ENCODE peak calls at places on chromosomes 2 and 18, in six cellular contexts. V is A549, W is astrocyte, O is GM23248, G is DND-41, H is HCT116. N is an unnamed sample.

GRCh38 chr2:47271054-47272000 is 116.2 kb upstream of the STPG4 start:
- DNase-seq in G (no peak), W (no peak), V (peak), H (no peak), O (no peak), N (no peak)

GRCh38 chr2:226738821-226739507 is 60.7 kb downstream of the IRS1 start:
- DNase-seq in W (no peak), H (no peak), G (no peak), V (no peak), O (no peak), N (no peak)

GRCh38 chr2:10489842-10490555 is 41.9 kb upstream of the ODC1 start:
- DNase-seq in H (no peak), G (no peak), O (peak), V (no peak), W (no peak), N (no peak)

GRCh38 chr2:111160758-111161157 is 40.0 kb downstream of the BCL2L11 start:
- DNase-seq in G (no peak), V (peak), H (no peak), O (peak), W (peak), N (no peak)

GRCh38 chr2:107584577-107584976 is 242.1 kb upstream of the RGPD4 start:
- DNase-seq in V (no peak), W (peak), H (no peak), G (no peak), O (peak), N (no peak)

GRCh38 chr18:29003194-29003593 is 826.3 kb upstream of the CDH2 start:
- DNase-seq in G (no peak), W (no peak), V (no peak), O (no peak), H (no peak), N (no peak)

GRCh38 chr2:45637440-45637839 is 14.0 kb upstream of the PRKCE start:
- DNase-seq in V (no peak), O (peak), W (peak), H (no peak), G (no peak), N (no peak)

GRCh38 chr2:236862961-236863728 is 222.5 kb upstream of the COPS8 start:
- DNase-seq in O (peak), H (no peak), V (no peak), W (peak), G (no peak), N (peak)

GRCh38 chr2:38602136-38602731 is 494 bp downstream of the HNRNPLL start:
- DNase-seq in O (peak), W (no peak), H (no peak), V (peak), G (peak), N (no peak)

GRCh38 chr2:242075683-242076082 is 206.2 kb downstream of the RTP5 start:
- DNase-seq in G (no peak), H (peak), W (peak), V (peak), O (peak), N (no peak)

GRCh38 chr2:206125914-206126313 is 33.3 kb downstream of the NDUFS1 start:
- DNase-seq in H (no peak), W (no peak), O (no peak), V (no peak), G (no peak), N (no peak)

GRCh38 chr18:45567123-45567522 is 48.2 kb upstream of the SLC14A2 start:
- DNase-seq in W (peak), G (no peak), V (peak), O (peak), H (no peak), N (no peak)

GRCh38 chr18:63617049-63617995 is 26.7 kb downstream of the SERPINB4 start:
- DNase-seq in H (no peak), G (no peak), V (no peak), O (no peak), W (no peak), N (no peak)

GRCh38 chr2:1976725-1977416 is 232.6 kb upstream of the PXDN start:
- DNase-seq in G (no peak), W (no peak), H (no peak), O (peak), V (no peak), N (no peak)

GRCh38 chr18:48893559-48894265 is 57.1 kb downstream of the SMAD7 start:
- DNase-seq in V (no peak), H (no peak), W (no peak), G (no peak), O (no peak), N (no peak)

GRCh38 chr2:174117951-174118930 is 130.1 kb downstream of the OLA1 start:
- DNase-seq in H (peak), V (peak), G (no peak), W (peak), O (peak), N (no peak)

GRCh38 chr2:112883669-112884068 is 27.3 kb upstream of the IL37 start:
- DNase-seq in W (no peak), V (no peak), O (no peak), H (no peak), G (no peak), N (no peak)

GRCh38 chr2:182240862-182241371 is 185.9 kb downstream of the PDE1A start:
- DNase-seq in G (no peak), W (peak), V (peak), O (peak), H (peak), N (no peak)

GRCh38 chr18:25454270-25454659 is 102.3 kb upstream of the ZNF521 start:
- DNase-seq in G (no peak), V (no peak), H (no peak), O (no peak), W (no peak), N (no peak)

GRCh38 chr2:46942143-46942526 is 26.5 kb upstream of the MCFD2 start:
- DNase-seq in W (no peak), G (peak), V (no peak), O (peak), H (no peak), N (no peak)

GRCh38 chr2:22934789-22935188 is 450.2 kb upstream of the KLHL29 start:
- DNase-seq in W (no peak), V (no peak), H (no peak), G (no peak), O (no peak), N (no peak)

GRCh38 chr2:152134488-152135280 is 35.8 kb upstream of the CACNB4 start:
- DNase-seq in W (peak), G (no peak), V (no peak), H (no peak), O (peak), N (no peak)

GRCh38 chr2:65182570-65182969 is 45.1 kb upstream of the ACTR2 start:
- DNase-seq in V (no peak), H (no peak), O (no peak), G (no peak), W (no peak), N (no peak)

GRCh38 chr2:9857814-9858729 is 14.8 kb downstream of the TAF1B start:
- DNase-seq in W (no peak), G (no peak), O (no peak), H (no peak), V (peak), N (no peak)

GRCh38 chr2:201854221-201854801 is 48.0 kb downstream of the CDK15 start:
- DNase-seq in V (no peak), H (no peak), W (peak), G (no peak), O (peak), N (peak)

GRCh38 chr18:12621737-12622306 is 36.1 kb downstream of the SPIRE1 start:
- DNase-seq in H (no peak), V (no peak), W (peak), G (no peak), O (peak), N (no peak)

GRCh38 chr18:24016643-24017042 is 2.1 kb downstream of the TTC39C start:
- DNase-seq in O (peak), V (peak), G (no peak), W (no peak), H (peak), N (no peak)

GRCh38 chr2:45993476-45993991 is 303.7 kb upstream of the EPAS1 start:
- DNase-seq in V (peak), G (peak), W (peak), O (peak), H (peak), N (peak)

GRCh38 chr2:232890896-232891601 is 21.0 kb downstream of the SNORC start:
- DNase-seq in V (no peak), G (no peak), O (peak), H (peak), W (no peak), N (no peak)

GRCh38 chr2:204049635-204050034 is 113.1 kb downstream of the ICOS start:
- DNase-seq in W (no peak), G (no peak), H (no peak), V (no peak), O (no peak), N (no peak)

DNA sequence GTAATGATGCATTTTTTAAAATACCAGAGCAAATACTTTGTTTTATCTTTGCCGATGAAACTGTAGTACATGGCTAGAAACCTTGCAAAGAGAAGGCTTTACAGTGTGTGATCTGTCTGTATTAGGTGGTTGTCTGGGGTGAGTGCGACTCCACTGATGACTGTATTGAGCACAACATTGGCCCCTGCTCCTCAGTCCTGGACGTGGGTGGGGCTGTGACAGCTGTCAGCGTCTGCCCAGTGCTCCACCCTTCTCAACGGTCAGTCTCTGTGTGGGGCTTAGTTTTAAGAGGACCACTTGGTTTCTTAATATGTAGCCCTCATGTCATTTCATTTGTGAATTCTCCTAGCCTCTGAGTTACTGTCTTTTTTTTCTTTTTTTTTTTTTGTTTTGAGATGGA is 17.4 kb upstream of the MOCOS start:
- DNase-seq in W (no peak), O (peak), G (no peak), H (no peak), V (no peak), N (no peak)
- H3K4me2 ChIP-seq in W (no peak), O (no peak), G (no peak), H (no peak), V (no peak), N (no peak)

GRCh38 chr2:215603440-215603839 is 167.6 kb upstream of the FN1 start:
- DNase-seq in G (no peak), W (no peak), V (no peak), H (no peak), O (no peak), N (no peak)

GRCh38 chr2:215605214-215605613 is 169.3 kb upstream of the FN1 start:
- DNase-seq in H (no peak), O (no peak), W (no peak), G (no peak), V (no peak), N (no peak)

GRCh38 chr2:215607790-215608189 is 171.9 kb upstream of the FN1 start:
- DNase-seq in W (peak), V (no peak), H (no peak), G (no peak), O (peak), N (no peak)

GRCh38 chr2:215604631-215605030 is 168.8 kb upstream of the FN1 start:
- DNase-seq in G (no peak), H (no peak), V (no peak), O (no peak), W (no peak), N (no peak)

GRCh38 chr2:215606219-215606618 is 170.4 kb upstream of the FN1 start:
- DNase-seq in O (no peak), V (no peak), G (no peak), W (no peak), H (no peak), N (no peak)
- H3K4me2 ChIP-seq in O (no peak), V (no peak), G (no peak), W (no peak), H (no peak), N (no peak)

GRCh38 chr2:145751634-145752033 is 1231.7 kb upstream of the ZEB2 start:
- DNase-seq in G (no peak), V (no peak), W (peak), H (no peak), O (peak), N (no peak)
- H3K4me2 ChIP-seq in G (no peak), V (no peak), W (peak), H (peak), O (peak), N (no peak)

GRCh38 chr2:102971661-102972060 is 209.8 kb downstream of the TMEM182 start:
- DNase-seq in O (no peak), H (no peak), W (peak), V (no peak), G (no peak), N (no peak)

GRCh38 chr2:102968375-102968774 is 206.5 kb downstream of the TMEM182 start:
- DNase-seq in W (no peak), O (no peak), H (no peak), G (no peak), V (no peak), N (no peak)

DNA sequence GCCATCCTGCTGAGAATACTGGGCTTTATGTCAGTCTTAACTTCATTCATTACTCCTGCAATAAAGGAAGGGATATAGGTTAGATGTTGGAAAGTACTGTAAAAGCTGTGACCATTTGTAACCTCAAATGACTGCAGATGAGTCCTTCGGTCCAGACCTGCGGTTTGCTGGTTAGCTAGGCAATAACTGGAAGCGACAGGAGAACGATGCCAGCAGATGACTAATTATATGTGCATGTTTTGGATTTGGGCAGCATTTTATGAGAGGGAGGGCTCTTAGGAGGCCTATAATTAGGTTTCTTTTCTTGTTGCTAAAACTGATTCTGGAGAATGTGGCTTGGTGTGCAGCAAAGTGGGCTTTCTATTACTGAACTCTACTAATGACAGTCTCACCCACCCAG is 205.6 kb downstream of the TMEM182 start:
- DNase-seq in V (no peak), G (no peak), O (peak), W (peak), H (no peak), N (no peak)
- H3K4me2 ChIP-seq in V (no peak), G (no peak), O (no peak), W (peak), H (no peak), N (no peak)